ENCODE peak calls at places on chromosomes 13 and 19, in nine cellular contexts. One of them, this sample, is unnamed.

GRCh38 chr13:33524086-33524485 is 238.5 kb upstream of the STARD13 start:
- DNase-seq in ovary: no peak
- DNase-seq in transverse colon: no peak
- DNase-seq in Caco-2: no peak
- DNase-seq in adrenal gland: no peak
- DNase-seq in lower leg skin: no peak
- DNase-seq in pancreas: no peak
- DNase-seq in tibial artery: no peak
- DNase-seq in stomach: no peak
- DNase-seq in this sample: peak; percentile 80

GRCh38 chr13:74287672-74288169 is 153.5 kb upstream of the KLF12 start:
- DNase-seq in ovary: peak; percentile 72
- DNase-seq in transverse colon: peak; percentile 85
- DNase-seq in Caco-2: peak; percentile 64
- DNase-seq in adrenal gland: peak; percentile 48
- DNase-seq in lower leg skin: peak; percentile 42
- DNase-seq in pancreas: peak; percentile 78
- DNase-seq in tibial artery: peak; percentile 76
- DNase-seq in stomach: peak; percentile 90
- DNase-seq in this sample: no peak

GRCh38 chr13:109383683-109384082 is 402.7 kb downstream of the IRS2 start:
- DNase-seq in ovary: no peak
- DNase-seq in transverse colon: no peak
- DNase-seq in Caco-2: no peak
- DNase-seq in adrenal gland: no peak
- DNase-seq in lower leg skin: no peak
- DNase-seq in pancreas: no peak
- DNase-seq in tibial artery: no peak
- DNase-seq in stomach: no peak
- DNase-seq in this sample: peak; percentile 29

GRCh38 chr13:35818577-35819165 is 312.5 kb downstream of the DCLK1 start:
- DNase-seq in ovary: no peak
- DNase-seq in transverse colon: no peak
- DNase-seq in Caco-2: no peak
- DNase-seq in adrenal gland: no peak
- DNase-seq in lower leg skin: no peak
- DNase-seq in pancreas: no peak
- DNase-seq in tibial artery: no peak
- DNase-seq in stomach: no peak
- DNase-seq in this sample: peak; percentile 33

GRCh38 chr19:35120492-35120891 is 4.9 kb downstream of the FXYD3 start:
- DNase-seq in ovary: no peak
- DNase-seq in transverse colon: no peak
- DNase-seq in Caco-2: no peak
- DNase-seq in adrenal gland: no peak
- DNase-seq in lower leg skin: no peak
- DNase-seq in pancreas: no peak
- DNase-seq in tibial artery: peak; percentile 60
- DNase-seq in stomach: no peak
- DNase-seq in this sample: peak; percentile 92

GRCh38 chr13:85737952-85738351 is 61.3 kb downstream of the SLITRK6 start:
- DNase-seq in ovary: no peak
- DNase-seq in transverse colon: no peak
- DNase-seq in Caco-2: no peak
- DNase-seq in adrenal gland: no peak
- DNase-seq in lower leg skin: no peak
- DNase-seq in pancreas: no peak
- DNase-seq in tibial artery: no peak
- DNase-seq in stomach: no peak
- DNase-seq in this sample: no peak

GRCh38 chr13:36750046-36750445 is 69.0 kb upstream of the RFXAP start:
- DNase-seq in ovary: no peak
- DNase-seq in transverse colon: no peak
- DNase-seq in Caco-2: no peak
- DNase-seq in adrenal gland: no peak
- DNase-seq in lower leg skin: no peak
- DNase-seq in pancreas: no peak
- DNase-seq in tibial artery: no peak
- DNase-seq in stomach: no peak
- DNase-seq in this sample: no peak

GRCh38 chr13:102852556-102852955 is 6.7 kb downstream of the ERCC5 start:
- DNase-seq in ovary: no peak
- DNase-seq in transverse colon: no peak
- DNase-seq in Caco-2: no peak
- DNase-seq in adrenal gland: no peak
- DNase-seq in lower leg skin: no peak
- DNase-seq in pancreas: no peak
- DNase-seq in tibial artery: no peak
- DNase-seq in stomach: no peak
- DNase-seq in this sample: no peak

GRCh38 chr13:110398564-110399507 is 91.8 kb downstream of the COL4A2 start:
- DNase-seq in ovary: no peak
- DNase-seq in transverse colon: no peak
- DNase-seq in Caco-2: no peak
- DNase-seq in adrenal gland: no peak
- DNase-seq in lower leg skin: no peak
- DNase-seq in pancreas: no peak
- DNase-seq in tibial artery: no peak
- DNase-seq in stomach: no peak
- DNase-seq in this sample: no peak

GRCh38 chr13:101941095-101941777 is 460.6 kb downstream of the FGF14 start:
- DNase-seq in ovary: no peak
- DNase-seq in transverse colon: no peak
- DNase-seq in Caco-2: peak; percentile 5
- DNase-seq in adrenal gland: no peak
- DNase-seq in lower leg skin: no peak
- DNase-seq in pancreas: no peak
- DNase-seq in tibial artery: no peak
- DNase-seq in stomach: no peak
- DNase-seq in this sample: no peak

GRCh38 chr13:26529441-26529840 is 28.0 kb upstream of the WASF3 start:
- DNase-seq in ovary: peak; percentile 35
- DNase-seq in transverse colon: peak; percentile 20
- DNase-seq in Caco-2: peak; percentile 72
- DNase-seq in adrenal gland: peak; percentile 56
- DNase-seq in lower leg skin: no peak
- DNase-seq in pancreas: no peak
- DNase-seq in tibial artery: no peak
- DNase-seq in stomach: peak; percentile 27
- DNase-seq in this sample: peak; percentile 5

GRCh38 chr19:51326216-51327065 is 15.0 kb downstream of the IGLON5 start:
- DNase-seq in ovary: no peak
- DNase-seq in transverse colon: no peak
- DNase-seq in Caco-2: no peak
- DNase-seq in adrenal gland: no peak
- DNase-seq in lower leg skin: no peak
- DNase-seq in pancreas: no peak
- DNase-seq in tibial artery: no peak
- DNase-seq in stomach: no peak
- DNase-seq in this sample: no peak

GRCh38 chr13:38687246-38688229 is 661 bp downstream of the FREM2 start:
- DNase-seq in ovary: no peak
- DNase-seq in transverse colon: no peak
- DNase-seq in Caco-2: no peak
- DNase-seq in adrenal gland: no peak
- DNase-seq in lower leg skin: no peak
- DNase-seq in pancreas: peak; percentile 85
- DNase-seq in tibial artery: no peak
- DNase-seq in stomach: no peak
- DNase-seq in this sample: no peak

GRCh38 chr19:43532571-43532961 is 422 bp upstream of the ZNF575 start:
- DNase-seq in ovary: peak; percentile 68
- DNase-seq in transverse colon: peak; percentile 82
- DNase-seq in Caco-2: peak; percentile 36
- DNase-seq in adrenal gland: peak; percentile 73
- DNase-seq in lower leg skin: peak; percentile 32
- DNase-seq in pancreas: peak; percentile 72
- DNase-seq in tibial artery: peak; percentile 50
- DNase-seq in stomach: peak; percentile 73
- DNase-seq in this sample: no peak

GRCh38 chr19:29804493-29804892 is 7.3 kb upstream of the CCNE1 start:
- DNase-seq in ovary: no peak
- DNase-seq in transverse colon: no peak
- DNase-seq in Caco-2: no peak
- DNase-seq in adrenal gland: no peak
- DNase-seq in lower leg skin: no peak
- DNase-seq in pancreas: no peak
- DNase-seq in tibial artery: no peak
- DNase-seq in stomach: no peak
- DNase-seq in this sample: no peak

GRCh38 chr19:35733180-35734125 is 8.8 kb downstream of the IGFLR1 start:
- DNase-seq in ovary: peak; percentile 26
- DNase-seq in transverse colon: no peak
- DNase-seq in Caco-2: no peak
- DNase-seq in adrenal gland: peak; percentile 81
- DNase-seq in lower leg skin: no peak
- DNase-seq in pancreas: peak; percentile 71
- DNase-seq in tibial artery: no peak
- DNase-seq in stomach: no peak
- DNase-seq in this sample: no peak

GRCh38 chr19:283395-283794 is 7.8 kb downstream of the PLPP2 start:
- DNase-seq in ovary: no peak
- DNase-seq in transverse colon: no peak
- DNase-seq in Caco-2: no peak
- DNase-seq in adrenal gland: no peak
- DNase-seq in lower leg skin: no peak
- DNase-seq in pancreas: no peak
- DNase-seq in tibial artery: no peak
- DNase-seq in stomach: no peak
- DNase-seq in this sample: no peak

DNA sequence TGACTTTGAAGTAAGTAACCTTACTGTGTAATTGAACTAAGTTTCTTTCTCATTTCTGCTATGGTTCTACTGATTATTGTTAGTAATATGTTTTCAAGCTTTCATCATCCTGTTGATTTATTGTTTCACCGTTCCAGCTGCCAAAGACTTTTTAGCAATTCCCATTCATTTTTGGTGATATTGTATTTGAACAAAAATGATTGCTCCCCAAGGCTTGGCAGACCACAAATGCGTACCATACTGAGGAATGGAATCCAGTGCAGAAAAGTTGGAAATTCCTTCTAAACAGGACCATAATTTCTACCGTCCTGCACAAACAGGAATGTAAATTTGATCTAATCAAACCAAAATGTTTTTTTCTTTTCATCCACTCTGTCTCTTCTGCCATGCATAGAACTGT is 10.7 kb downstream of the EPSTI1 start:
- DNase-seq in ovary: no peak
- DNase-seq in transverse colon: no peak
- DNase-seq in Caco-2: no peak
- DNase-seq in adrenal gland: no peak
- DNase-seq in lower leg skin: no peak
- DNase-seq in pancreas: no peak
- DNase-seq in tibial artery: no peak
- DNase-seq in stomach: no peak
- DNase-seq in this sample: no peak
- H3K4me3 ChIP-seq in ovary: no peak overlapping the region
- H3K4me3 ChIP-seq in transverse colon: no peak overlapping the region
- H3K4me3 ChIP-seq in Caco-2: no peak overlapping the region
- H3K4me3 ChIP-seq in adrenal gland: no peak overlapping the region
- H3K4me3 ChIP-seq in lower leg skin: no peak overlapping the region
- H3K4me3 ChIP-seq in pancreas: no peak overlapping the region
- H3K4me3 ChIP-seq in tibial artery: no peak overlapping the region
- H3K4me3 ChIP-seq in stomach: no peak overlapping the region
- H3K4me3 ChIP-seq in this sample: no peak overlapping the region

GRCh38 chr19:17079710-17080440 is 4.3 kb downstream of the MYO9B start:
- DNase-seq in ovary: no peak
- DNase-seq in transverse colon: peak; percentile 75
- DNase-seq in Caco-2: no peak
- DNase-seq in adrenal gland: peak; percentile 94
- DNase-seq in lower leg skin: peak; percentile 77
- DNase-seq in pancreas: no peak
- DNase-seq in tibial artery: peak; percentile 90
- DNase-seq in stomach: peak; percentile 74
- DNase-seq in this sample: peak; percentile 98
- TF ChIP-seq CTCF in ovary: peak; percentile 34
- TF ChIP-seq CTCF in transverse colon: peak; percentile 61
- TF ChIP-seq CTCF in Caco-2: no peak
- TF ChIP-seq CTCF in adrenal gland: peak; percentile 78
- TF ChIP-seq CTCF in lower leg skin: no peak
- TF ChIP-seq CTCF in pancreas: no peak
- TF ChIP-seq CTCF in tibial artery: peak; percentile 72
- TF ChIP-seq CTCF in stomach: peak; percentile 61
- TF ChIP-seq CTCF in this sample: peak; percentile 75

GRCh38 chr19:4082172-4082571 is 15.5 kb upstream of the ZBTB7A start:
- DNase-seq in ovary: no peak
- DNase-seq in transverse colon: no peak
- DNase-seq in Caco-2: no peak
- DNase-seq in adrenal gland: no peak
- DNase-seq in lower leg skin: no peak
- DNase-seq in pancreas: no peak
- DNase-seq in tibial artery: no peak
- DNase-seq in stomach: no peak
- DNase-seq in this sample: no peak
- H3K4me3 ChIP-seq in ovary: no peak overlapping the region
- H3K4me3 ChIP-seq in transverse colon: no peak overlapping the region
- H3K4me3 ChIP-seq in Caco-2: no peak overlapping the region
- H3K4me3 ChIP-seq in adrenal gland: no peak overlapping the region
- H3K4me3 ChIP-seq in lower leg skin: no peak overlapping the region
- H3K4me3 ChIP-seq in pancreas: no peak overlapping the region
- H3K4me3 ChIP-seq in tibial artery: no peak overlapping the region
- H3K4me3 ChIP-seq in stomach: no peak overlapping the region
- H3K4me3 ChIP-seq in this sample: no peak overlapping the region

GRCh38 chr19:45590300-45591003 is 5.8 kb upstream of the OPA3 start:
- DNase-seq in ovary: no peak
- DNase-seq in transverse colon: no peak
- DNase-seq in Caco-2: no peak
- DNase-seq in adrenal gland: no peak
- DNase-seq in lower leg skin: no peak
- DNase-seq in pancreas: no peak
- DNase-seq in tibial artery: no peak
- DNase-seq in stomach: no peak
- DNase-seq in this sample: no peak

GRCh38 chr19:45592366-45592765 is 7.8 kb upstream of the OPA3 start:
- DNase-seq in ovary: no peak
- DNase-seq in transverse colon: no peak
- DNase-seq in Caco-2: no peak
- DNase-seq in adrenal gland: no peak
- DNase-seq in lower leg skin: no peak
- DNase-seq in pancreas: no peak
- DNase-seq in tibial artery: no peak
- DNase-seq in stomach: no peak
- DNase-seq in this sample: no peak

GRCh38 chr19:45591638-45592005 is 7.0 kb upstream of the OPA3 start:
- DNase-seq in ovary: no peak
- DNase-seq in transverse colon: no peak
- DNase-seq in Caco-2: no peak
- DNase-seq in adrenal gland: no peak
- DNase-seq in lower leg skin: no peak
- DNase-seq in pancreas: no peak
- DNase-seq in tibial artery: no peak
- DNase-seq in stomach: no peak
- DNase-seq in this sample: no peak

GRCh38 chr19:45589768-45590167 is 5.2 kb upstream of the OPA3 start:
- DNase-seq in ovary: no peak
- DNase-seq in transverse colon: no peak
- DNase-seq in Caco-2: no peak
- DNase-seq in adrenal gland: no peak
- DNase-seq in lower leg skin: no peak
- DNase-seq in pancreas: no peak
- DNase-seq in tibial artery: no peak
- DNase-seq in stomach: no peak
- DNase-seq in this sample: no peak

GRCh38 chr19:45591004-45591637 is 6.5 kb upstream of the OPA3 start:
- DNase-seq in ovary: no peak
- DNase-seq in transverse colon: peak; percentile 73
- DNase-seq in Caco-2: peak; percentile 85
- DNase-seq in adrenal gland: peak; percentile 46
- DNase-seq in lower leg skin: no peak
- DNase-seq in pancreas: peak; percentile 79
- DNase-seq in tibial artery: no peak
- DNase-seq in stomach: peak; percentile 77
- DNase-seq in this sample: no peak
- TF ChIP-seq CTCF in ovary: no peak
- TF ChIP-seq CTCF in transverse colon: peak; percentile 59
- TF ChIP-seq CTCF in Caco-2: peak; percentile 75
- TF ChIP-seq CTCF in adrenal gland: peak; percentile 29
- TF ChIP-seq CTCF in lower leg skin: no peak
- TF ChIP-seq CTCF in pancreas: no peak
- TF ChIP-seq CTCF in tibial artery: no peak
- TF ChIP-seq CTCF in stomach: peak; percentile 39
- TF ChIP-seq CTCF in this sample: peak; percentile 57

This sample was measured in AG09309.